ENCODE peak calls at places on chromosome 15, in seven cellular contexts. K is uterus, F is Caco-2, O is spleen, W is stomach, T is foreskin fibroblast, C is OCI-LY7. I is an unnamed sample.

GRCh38 chr15:62491642-62492041 is 326.6 kb upstream of the C2CD4B start:
- DNase-seq in C (no peak), O (no peak), T (peak), K (no peak), W (no peak), F (no peak), I (no peak)

GRCh38 chr15:44811347-44811746 is 75.0 kb downstream of the TRIM69 start:
- DNase-seq in F (no peak), W (no peak), O (no peak), C (no peak), T (peak), K (no peak), I (peak)

GRCh38 chr15:89051875-89052274 is 36.4 kb upstream of the ABHD2 start:
- DNase-seq in O (no peak), T (peak), K (no peak), C (no peak), W (no peak), F (no peak), I (no peak)

GRCh38 chr15:89206908-89207331 is 14.5 kb downstream of the RLBP1 start:
- DNase-seq in O (peak), T (peak), W (peak), C (peak), K (peak), F (peak), I (peak)

GRCh38 chr15:52287114-52287513 is 8.5 kb downstream of the MYO5C start:
- DNase-seq in W (no peak), O (no peak), C (no peak), K (no peak), F (no peak), T (no peak), I (no peak)

GRCh38 chr15:22810735-22811338 is 24.4 kb downstream of the NIPA1 start:
- DNase-seq in W (no peak), F (no peak), K (no peak), C (no peak), T (peak), O (no peak), I (no peak)

GRCh38 chr15:48005921-48006541 is 114.8 kb upstream of the SLC24A5 start:
- DNase-seq in F (no peak), K (peak), O (no peak), T (peak), W (peak), C (no peak), I (no peak)

GRCh38 chr15:98787936-98788757 is 139.8 kb downstream of the IGF1R start:
- DNase-seq in T (no peak), C (no peak), W (no peak), O (peak), F (no peak), K (no peak), I (no peak)

GRCh38 chr15:95557226-95558046 is 773.1 kb upstream of the NR2F2 start:
- DNase-seq in O (no peak), T (peak), K (peak), C (no peak), W (no peak), F (no peak), I (peak)

GRCh38 chr15:76338555-76339301 is 2.2 kb downstream of the ISL2 start:
- DNase-seq in F (no peak), T (peak), K (no peak), W (no peak), C (peak), O (no peak), I (no peak)

GRCh38 chr15:90101130-90101968 is 919 bp downstream of the IDH2 start:
- DNase-seq in F (no peak), K (peak), O (peak), T (peak), C (peak), W (peak), I (no peak)

GRCh38 chr15:86445750-86446149 is 366.1 kb downstream of the AGBL1 start:
- DNase-seq in O (no peak), T (no peak), K (no peak), F (no peak), W (no peak), C (no peak), I (no peak)

GRCh38 chr15:42385980-42386695 is 26.8 kb downstream of the CAPN3 start:
- DNase-seq in O (no peak), K (no peak), T (no peak), F (no peak), C (no peak), W (no peak), I (no peak)

GRCh38 chr15:84715442-84716035 is 400 bp downstream of the SEC11A start:
- DNase-seq in F (peak), W (peak), C (peak), O (peak), T (peak), K (no peak), I (no peak)

GRCh38 chr15:32132850-32133249 is 102.5 kb downstream of the CHRNA7 start:
- DNase-seq in C (no peak), W (no peak), K (no peak), O (peak), F (no peak), T (no peak), I (no peak)

GRCh38 chr15:33623010-33623409 is 312.2 kb downstream of the RYR3 start:
- DNase-seq in O (no peak), W (no peak), K (no peak), F (no peak), T (no peak), C (peak), I (no peak)
- TF ChIP-seq CTCF in O (no peak), W (no peak), K (no peak), F (no peak), T (no peak), C (peak), I (peak)

GRCh38 chr15:31131853-31132375 is 30.4 kb upstream of the TRPM1 start:
- DNase-seq in K (no peak), C (no peak), O (no peak), F (no peak), T (no peak), W (no peak), I (no peak)

GRCh38 chr15:31128477-31128876 is 27.0 kb upstream of the TRPM1 start:
- DNase-seq in T (no peak), K (no peak), F (no peak), O (no peak), C (no peak), W (no peak), I (no peak)

GRCh38 chr15:31129769-31130303 is 28.3 kb upstream of the TRPM1 start:
- DNase-seq in C (no peak), W (no peak), F (no peak), K (no peak), T (no peak), O (no peak), I (no peak)

GRCh38 chr15:31128919-31129768 is 27.6 kb upstream of the TRPM1 start:
- DNase-seq in T (peak), K (peak), O (peak), F (peak), C (peak), W (peak), I (no peak)

DNA sequence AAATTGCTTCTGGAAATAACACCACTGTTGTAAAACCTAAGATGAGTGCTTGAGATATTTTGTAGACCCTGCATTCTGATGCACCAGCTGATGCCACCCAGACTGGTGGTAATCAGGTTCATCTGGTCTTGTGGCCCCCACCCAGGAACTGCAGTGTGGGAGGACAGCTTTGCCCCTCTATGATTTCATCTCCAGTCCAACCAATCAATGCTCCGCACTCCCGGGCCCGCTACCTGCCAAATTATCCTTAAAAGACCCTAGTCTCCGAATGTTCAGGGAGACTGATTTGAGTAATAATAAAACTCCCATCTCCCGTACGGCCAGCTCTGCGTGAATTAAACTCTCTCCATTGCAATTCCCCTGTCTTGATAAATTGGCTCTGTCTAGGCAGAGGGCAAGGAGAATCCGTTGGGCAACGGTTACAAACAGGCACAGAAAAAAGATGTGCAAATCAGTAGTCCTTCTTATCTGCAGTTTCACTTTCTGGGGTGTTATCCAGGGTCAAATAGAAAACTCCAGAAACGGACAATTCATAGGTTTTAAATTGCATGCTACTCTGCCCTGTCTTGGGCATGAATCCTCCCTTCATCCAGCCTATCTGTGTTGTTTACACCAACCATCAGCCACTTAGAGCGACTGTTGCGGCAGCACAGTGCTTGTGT is 29.2 kb upstream of the TRPM1 start:
- DNase-seq in F (no peak), O (no peak), K (no peak), C (no peak), W (no peak), T (no peak), I (no peak)
- H3K4me3 ChIP-seq in F (no peak), O (no peak), K (peak), C (no peak), W (no peak), T (no peak), I (no peak)

GRCh38 chr15:100348578-100348977 is 6.8 kb upstream of the ADAMTS17 start:
- DNase-seq in W (no peak), F (no peak), T (no peak), C (no peak), K (no peak), O (no peak), I (no peak)

GRCh38 chr15:100350434-100351226 is 8.9 kb upstream of the ADAMTS17 start:
- DNase-seq in F (no peak), K (peak), W (peak), T (peak), O (no peak), C (no peak), I (peak)

GRCh38 chr15:100346866-100347512 is 5.2 kb upstream of the ADAMTS17 start:
- DNase-seq in W (no peak), K (no peak), F (no peak), C (no peak), O (no peak), T (no peak), I (no peak)

GRCh38 chr15:100349321-100349695 is 7.5 kb upstream of the ADAMTS17 start:
- DNase-seq in W (no peak), C (no peak), K (no peak), T (no peak), F (no peak), O (no peak), I (no peak)

DNA sequence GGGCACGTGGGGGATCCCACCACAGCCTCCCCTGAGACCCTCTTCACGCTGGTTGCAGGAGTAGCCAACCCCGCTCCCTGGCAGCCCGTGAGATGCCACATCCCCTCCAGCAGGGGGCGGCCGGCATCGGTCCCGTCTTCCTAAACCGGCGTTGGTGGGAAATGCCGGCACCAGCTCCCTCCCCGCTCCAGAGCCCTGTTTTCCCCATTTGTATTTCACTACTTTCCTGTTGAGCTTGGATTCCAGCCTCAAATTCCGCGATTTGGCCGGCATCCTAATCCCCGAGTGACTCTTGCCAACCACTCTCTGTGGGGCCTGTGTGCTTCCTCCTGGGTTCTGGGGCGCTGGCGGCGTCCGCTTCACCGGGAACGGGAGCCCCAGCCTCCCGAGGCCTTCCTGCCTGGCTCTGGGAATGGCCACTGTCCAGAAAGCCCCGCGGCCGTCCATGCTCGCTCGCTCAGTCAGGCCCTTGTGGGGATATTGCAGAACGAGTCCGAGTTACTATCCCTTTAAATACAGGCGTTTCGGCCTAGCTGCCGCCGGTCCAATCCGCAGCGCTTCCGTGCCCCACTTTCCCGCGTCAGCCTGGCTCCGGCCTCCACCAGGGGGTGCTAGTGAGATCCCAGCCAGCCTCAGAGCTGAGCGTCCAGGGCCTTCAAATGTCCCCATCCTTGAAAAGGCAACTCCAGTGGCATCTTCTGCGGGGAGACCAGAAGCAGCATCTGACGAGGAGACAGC is 8.1 kb upstream of the ADAMTS17 start:
- DNase-seq in K (peak), O (peak), C (peak), W (peak), F (peak), T (peak), I (peak)
- TF ChIP-seq CTCF in K (peak), O (peak), C (peak), W (no peak), F (peak), T (peak), I (peak)

DNA sequence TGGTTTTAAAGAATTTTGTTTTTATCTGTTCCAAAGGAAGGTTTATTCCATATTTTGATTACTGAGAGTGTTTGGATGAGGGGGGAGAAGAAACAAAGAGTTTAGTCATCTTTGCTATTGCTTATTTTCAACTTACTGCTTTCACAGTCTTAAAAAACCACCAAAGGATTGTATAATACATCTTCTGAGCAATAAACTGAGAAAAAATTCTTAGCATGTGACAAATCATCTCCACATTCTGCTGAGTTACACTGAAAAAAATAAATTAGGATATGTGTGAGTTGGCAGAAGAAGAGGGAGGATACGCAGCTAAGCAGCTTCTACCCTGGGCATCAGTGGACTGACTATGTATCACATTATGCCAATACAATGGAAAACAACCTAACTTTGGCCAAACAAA is 23.2 kb upstream of the ACTC1 start:
- DNase-seq in K (no peak), C (no peak), T (peak), O (no peak), W (no peak), F (no peak), I (no peak)
- H3K4me3 ChIP-seq in K (no peak), C (no peak), T (no peak), O (no peak), W (no peak), F (no peak), I (no peak)

DNA sequence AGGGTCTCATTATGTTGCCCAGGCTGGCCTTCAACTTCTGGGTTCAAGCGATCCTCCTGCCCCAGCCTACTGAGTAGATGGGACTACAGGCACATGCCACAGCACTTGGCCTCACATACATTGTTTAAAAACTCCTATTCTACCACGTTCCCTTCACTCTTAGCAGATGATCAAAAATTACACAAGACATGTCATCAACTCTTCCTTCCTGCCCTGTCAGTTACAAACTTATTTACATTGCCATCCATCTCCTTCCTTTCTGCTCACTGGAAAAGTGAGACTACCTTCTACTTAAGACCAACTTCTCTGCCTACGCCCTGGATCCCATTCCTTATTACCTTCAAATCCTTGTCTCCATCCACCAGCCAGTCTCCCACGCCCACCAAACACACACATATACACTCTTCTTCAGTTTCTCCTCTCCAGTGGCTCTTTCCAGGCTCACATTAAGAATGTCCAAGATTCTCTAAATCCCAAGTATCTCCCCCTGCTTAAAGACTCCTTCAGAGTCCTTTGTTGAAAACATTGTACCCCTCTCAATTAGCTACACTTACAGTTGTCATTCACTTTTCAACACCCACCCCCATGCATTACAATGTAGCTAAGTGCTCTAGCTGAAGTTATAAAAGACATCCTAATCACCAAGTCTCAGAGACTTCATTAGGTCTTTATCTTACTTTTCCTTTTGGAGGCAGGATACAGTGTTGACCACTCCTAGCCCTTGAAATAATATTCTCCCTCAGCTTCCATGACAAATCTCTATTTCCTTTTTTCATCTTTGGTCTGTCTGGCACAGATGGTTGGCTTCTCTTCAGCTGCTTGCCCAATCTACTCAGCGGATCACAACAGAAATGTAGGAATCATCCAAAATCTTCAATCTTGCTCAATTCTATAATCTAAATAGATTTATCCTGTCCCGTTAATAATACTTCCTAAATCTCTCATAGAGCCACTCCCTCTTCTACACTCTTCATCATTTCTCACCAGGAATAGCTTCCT is 4.2 kb downstream of the PEAK1 start:
- DNase-seq in C (no peak), W (no peak), O (no peak), F (no peak), T (peak), K (peak), I (no peak)
- TF ChIP-seq CTCF in C (no peak), W (no peak), O (no peak), F (no peak), T (no peak), K (no peak), I (no peak)

GRCh38 chr15:70584838-70585706 is 178.3 kb downstream of the UACA start:
- DNase-seq in C (no peak), W (peak), O (peak), K (no peak), F (peak), T (peak), I (no peak)
- H3K4me3 ChIP-seq in C (no peak), W (peak), O (no peak), K (no peak), F (peak), T (peak), I (no peak)

DNA sequence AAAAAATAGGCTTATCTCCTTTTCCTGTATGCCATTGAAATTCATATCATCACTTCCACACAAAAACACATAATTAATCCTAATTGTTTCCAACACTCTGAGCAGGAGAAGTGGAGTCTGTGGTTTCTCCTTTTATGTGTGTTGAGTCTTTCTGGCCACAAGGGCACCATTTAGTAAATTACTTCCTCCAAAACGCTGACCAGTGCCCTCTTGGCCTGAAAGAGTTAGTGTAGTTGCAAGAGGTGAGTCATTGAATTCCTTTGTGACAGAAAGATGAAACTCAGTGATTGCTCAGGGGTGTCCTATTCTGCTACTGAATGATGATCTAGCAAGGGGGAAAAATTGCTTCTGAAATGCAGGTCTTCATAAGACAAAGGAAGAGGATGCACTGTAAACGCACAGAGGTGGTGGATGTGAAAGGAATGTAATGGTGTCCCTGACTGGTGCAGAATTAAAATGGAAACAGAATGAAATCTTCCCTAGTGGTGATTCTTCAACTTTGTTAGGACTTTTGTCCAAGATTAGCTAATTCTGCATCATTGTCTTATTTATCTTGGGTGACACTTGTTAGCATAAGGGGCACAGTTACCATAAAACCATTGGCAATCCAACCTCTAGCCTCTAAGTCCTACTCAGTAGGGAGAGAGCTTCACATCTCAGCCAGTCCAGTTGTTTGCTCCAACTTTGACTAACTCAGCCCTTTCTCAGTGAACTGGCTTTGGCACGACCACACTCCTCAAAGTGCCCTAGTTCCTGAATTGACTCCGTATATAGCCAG is 208.4 kb upstream of the NANOGP8 start:
- DNase-seq in F (peak), W (no peak), T (peak), C (no peak), O (no peak), K (no peak), I (no peak)
- TF ChIP-seq CTCF in F (peak), W (no peak), T (peak), C (no peak), O (no peak), K (no peak), I (peak)

DNA sequence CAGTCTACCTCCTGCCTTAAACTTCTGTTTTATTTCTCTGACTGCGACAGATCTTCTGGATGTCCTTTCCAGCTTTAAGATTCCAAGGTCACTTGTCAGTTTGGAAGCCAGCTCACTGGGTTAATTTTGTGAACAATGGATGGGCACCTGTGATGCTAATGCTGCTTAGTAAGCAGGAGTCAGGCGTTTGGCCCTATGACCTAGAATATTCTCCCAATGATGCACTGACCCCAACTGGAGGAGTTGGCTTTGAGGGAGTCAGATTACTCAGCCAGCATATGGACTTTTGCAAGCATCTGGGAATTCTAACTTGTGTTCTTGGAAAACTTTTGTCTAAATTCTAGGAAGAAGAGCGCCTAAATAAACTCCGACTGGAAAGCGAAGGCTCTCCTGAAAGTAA is 28.1 kb downstream of the HACD3 start:
- DNase-seq in W (no peak), K (no peak), C (no peak), F (no peak), O (no peak), T (peak), I (no peak)
- H3K4me3 ChIP-seq in W (no peak), K (no peak), C (no peak), F (no peak), O (no peak), T (no peak), I (no peak)

I was measured in LNCaP clone FGC.